ENCODE peak calls at places on chromosomes 5 and 9, in eight cellular contexts. Q is ovary, R is A549, F is epithelial cell of esophagus, L is ascending aorta, O is mesenchymal stem cell, W is neural progenitor cell, H is choroid plexus epithelial cell. E is an unnamed sample.

GRCh38 chr5:140883927-140884697 is 2.2 kb downstream of the PCDHA13 start:
- DNase-seq in Q (no peak), R (no peak), F (no peak), L (no peak), O (no peak), W (no peak), H (no peak), E (no peak)

GRCh38 chr5:33933723-33934544 is 2.3 kb upstream of the RXFP3 start:
- DNase-seq in Q (no peak), R (no peak), F (no peak), L (no peak), O (peak; percentile 22), W (no peak), H (peak; percentile 54), E (peak; percentile 19)

GRCh38 chr9:78103971-78104433 is 72.4 kb upstream of the GNAQ start:
- DNase-seq in Q (no peak), R (no peak), F (no peak), L (no peak), O (no peak), W (no peak), H (no peak), E (no peak)

GRCh38 chr9:92455217-92455616 is 27.1 kb downstream of the ASPN start:
- DNase-seq in Q (no peak), R (peak; percentile 24), F (no peak), L (no peak), O (no peak), W (peak; percentile 8), H (no peak), E (no peak)

GRCh38 chr5:138109463-138110265 is 25.8 kb downstream of the WNT8A start:
- DNase-seq in Q (no peak), R (no peak), F (peak; percentile 11), L (no peak), O (no peak), W (no peak), H (no peak), E (peak; percentile 35)

GRCh38 chr5:58871648-58872242 is 288.9 kb downstream of the RAB3C start:
- DNase-seq in Q (peak; percentile 39), R (peak; percentile 44), F (peak; percentile 59), L (no peak), O (peak; percentile 49), W (peak; percentile 39), H (peak; percentile 71), E (peak; percentile 42)

GRCh38 chr9:3138236-3139229 is 294.6 kb upstream of the PUM3 start:
- DNase-seq in Q (no peak), R (no peak), F (no peak), L (no peak), O (peak; percentile 2), W (no peak), H (peak; percentile 12), E (no peak)

GRCh38 chr5:145834917-145835838 is at the start of gene PRELID2:
- DNase-seq in Q (peak; percentile 88), R (peak; percentile 61), F (peak; percentile 85), L (peak; percentile 93), O (peak; percentile 89), W (peak; percentile 94), H (peak; percentile 83), E (peak; percentile 94)

GRCh38 chr5:69491838-69492390 is 676 bp upstream of the OCLN start:
- DNase-seq in Q (no peak), R (peak; percentile 12), F (no peak), L (no peak), O (no peak), W (no peak), H (no peak), E (no peak)

GRCh38 chr9:97850746-97851449 is 2.1 kb upstream of the FOXE1 start:
- DNase-seq in Q (no peak), R (no peak), F (no peak), L (no peak), O (no peak), W (no peak), H (no peak), E (no peak)

GRCh38 chr9:97849980-97850379 is 3.0 kb upstream of the FOXE1 start:
- DNase-seq in Q (no peak), R (no peak), F (no peak), L (no peak), O (no peak), W (no peak), H (no peak), E (no peak)

GRCh38 chr9:97848237-97848581 is 4.8 kb upstream of the FOXE1 start:
- DNase-seq in Q (no peak), R (no peak), F (no peak), L (no peak), O (no peak), W (peak; percentile 63), H (no peak), E (no peak)

GRCh38 chr9:97847474-97848236 is 5.4 kb upstream of the FOXE1 start:
- DNase-seq in Q (no peak), R (no peak), F (no peak), L (no peak), O (no peak), W (no peak), H (no peak), E (no peak)

DNA sequence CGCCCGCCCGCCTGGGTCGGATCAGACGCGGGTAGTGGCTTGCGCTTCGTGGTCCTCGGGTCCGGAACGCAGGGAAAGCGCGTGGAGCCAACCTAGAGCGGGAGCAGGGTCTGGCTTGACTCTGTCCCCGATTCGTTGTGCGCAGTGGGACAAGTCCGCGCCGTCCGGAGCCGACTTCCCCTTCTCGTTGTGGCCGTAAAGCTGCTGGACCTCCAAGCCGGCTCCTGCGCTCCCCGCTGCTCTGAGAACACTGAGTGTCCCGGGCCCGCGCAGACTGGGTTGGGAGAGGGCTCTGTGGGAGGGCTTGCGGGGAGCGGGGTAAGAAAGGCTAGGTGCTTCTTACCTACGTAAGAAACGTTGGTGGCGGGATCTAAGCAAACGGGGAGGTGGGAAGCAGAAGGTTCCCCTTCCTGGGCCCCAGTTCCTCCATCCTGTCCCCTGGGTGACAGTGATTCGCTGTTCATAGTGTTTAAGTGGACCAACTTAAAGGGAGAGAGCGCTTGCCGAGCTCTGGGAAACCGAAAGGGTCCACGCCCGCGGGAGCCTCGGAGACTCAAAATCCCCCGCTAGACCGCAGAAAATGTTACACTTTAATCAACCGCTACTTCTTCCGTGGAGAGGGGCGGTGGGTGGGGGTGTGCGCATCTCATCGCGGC is 4.3 kb upstream of the FOXE1 start:
- DNase-seq in Q (no peak), R (no peak), F (no peak), L (no peak), O (no peak), W (peak; percentile 59), H (no peak), E (no peak)
- H3K4me3 ChIP-seq in Q (no peak overlapping the region), R (no peak overlapping the region), F (no peak overlapping the region), L (no peak overlapping the region), O (peak overlapping the region; percentile 53), W (peak overlapping the region; percentile 30), H (no peak overlapping the region), E (no peak overlapping the region)

GRCh38 chr9:127500399-127500798 is 49.1 kb downstream of the LRSAM1 start:
- DNase-seq in Q (no peak), R (no peak), F (no peak), L (no peak), O (no peak), W (no peak), H (no peak), E (no peak)
- H3K4me3 ChIP-seq in Q (no peak overlapping the region), R (no peak overlapping the region), F (no peak overlapping the region), L (no peak overlapping the region), O (no peak overlapping the region), W (no peak overlapping the region), H (no peak overlapping the region), E (no peak overlapping the region)

DNA sequence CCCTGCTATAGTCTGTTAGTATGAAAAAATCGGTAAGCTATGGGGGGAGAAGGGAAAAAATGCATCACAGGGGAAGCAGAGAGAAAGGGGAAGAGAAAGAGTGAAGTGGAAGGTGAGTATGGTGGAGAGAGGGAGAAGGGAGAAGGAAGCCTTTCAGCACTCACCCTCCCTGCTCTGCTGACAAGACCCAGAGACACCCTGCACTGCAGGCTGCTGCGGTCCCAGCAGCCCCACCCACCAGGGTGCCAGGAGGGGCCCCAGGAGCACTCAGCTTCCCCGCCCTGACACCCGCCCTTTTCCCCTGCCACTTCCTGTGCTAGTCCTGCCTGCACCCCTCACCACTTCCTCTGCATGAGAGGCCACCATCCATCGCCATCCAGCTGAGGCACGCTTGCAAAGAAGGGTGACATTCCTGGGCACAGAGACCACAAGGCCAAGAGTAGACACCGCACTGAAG is 12.7 kb downstream of the STK10 start:
- DNase-seq in Q (no peak), R (no peak), F (no peak), L (peak; percentile 79), O (no peak), W (no peak), H (no peak), E (no peak)
- H3K4me3 ChIP-seq in Q (no peak overlapping the region), R (no peak overlapping the region), F (no peak overlapping the region), L (no peak overlapping the region), O (no peak overlapping the region), W (no peak overlapping the region), H (no peak overlapping the region), E (no peak overlapping the region)

GRCh38 chr9:131390990-131391389 is 2.9 kb upstream of the PRRC2B start:
- DNase-seq in Q (no peak), R (no peak), F (no peak), L (no peak), O (no peak), W (no peak), H (no peak), E (no peak)
- H3K4me3 ChIP-seq in Q (no peak overlapping the region), R (no peak overlapping the region), F (no peak overlapping the region), L (no peak overlapping the region), O (no peak overlapping the region), W (no peak overlapping the region), H (no peak overlapping the region), E (no peak overlapping the region)

GRCh38 chr9:114370251-114370984 is 17.4 kb downstream of the AKNA start:
- DNase-seq in Q (no peak), R (no peak), F (no peak), L (no peak), O (no peak), W (peak; percentile 37), H (no peak), E (no peak)
- H3K4me3 ChIP-seq in Q (no peak overlapping the region), R (no peak overlapping the region), F (no peak overlapping the region), L (no peak overlapping the region), O (no peak overlapping the region), W (peak overlapping the region; percentile 13), H (no peak overlapping the region), E (no peak overlapping the region)

E was measured in PC-9.